ENCODE peak calls at places on chromosomes 16 and 17, in four cellular contexts. Z is mesendoderm, V is gastrocnemius medialis, X is iPS DF 6.9. W is an unnamed sample.

GRCh38 chr16:85945424-85945751 is 46.4 kb downstream of the IRF8 start:
- DNase-seq in Z (no peak), V (no peak), X (no peak), W (no peak)

GRCh38 chr16:12341423-12341822 is 364.9 kb downstream of the SNX29 start:
- DNase-seq in Z (peak; percentile 51), V (peak; percentile 66), X (no peak), W (no peak)

GRCh38 chr16:88383401-88384221 is 852 bp downstream of the ZNF469 start:
- DNase-seq in Z (no peak), V (peak; percentile 11), X (no peak), W (peak; percentile 73)

GRCh38 chr17:21042434-21043295 is at the start of gene USP22:
- DNase-seq in Z (peak; percentile 64), V (peak; percentile 98), X (peak; percentile 52), W (no peak)

GRCh38 chr16:10938321-10938720 is 3.9 kb downstream of the DEXI start:
- DNase-seq in Z (no peak), V (peak; percentile 73), X (no peak), W (no peak)

GRCh38 chr16:87465306-87465705 is 27.5 kb downstream of the ZCCHC14 start:
- DNase-seq in Z (no peak), V (peak; percentile 95), X (no peak), W (peak; percentile 92)

GRCh38 chr17:44820631-44821196 is 9.4 kb downstream of the GJC1 start:
- DNase-seq in Z (peak; percentile 25), V (no peak), X (no peak), W (no peak)

GRCh38 chr17:75241143-75241430 is 20.3 kb downstream of the GGA3 start:
- DNase-seq in Z (no peak), V (peak; percentile 37), X (no peak), W (no peak)

GRCh38 chr17:76683921-76684745 is 26.6 kb downstream of the MXRA7 start:
- DNase-seq in Z (no peak), V (no peak), X (no peak), W (no peak)
- H3K4me3 ChIP-seq in Z (no peak overlapping the region), V (no peak overlapping the region), X (no peak overlapping the region), W (no peak overlapping the region)

GRCh38 chr17:7383742-7384488 is 3.0 kb downstream of the TNK1 start:
- DNase-seq in Z (peak; percentile 80), V (no peak), X (no peak), W (no peak)

GRCh38 chr17:7382901-7383300 is 2.0 kb downstream of the TNK1 start:
- DNase-seq in Z (no peak), V (no peak), X (no peak), W (no peak)

GRCh38 chr17:7384489-7385081 is 3.7 kb downstream of the TNK1 start:
- DNase-seq in Z (peak; percentile 15), V (no peak), X (no peak), W (no peak)

GRCh38 chr17:7380855-7381683 is at the start of gene TNK1:
- DNase-seq in Z (peak; percentile 47), V (no peak), X (no peak), W (no peak)

DNA sequence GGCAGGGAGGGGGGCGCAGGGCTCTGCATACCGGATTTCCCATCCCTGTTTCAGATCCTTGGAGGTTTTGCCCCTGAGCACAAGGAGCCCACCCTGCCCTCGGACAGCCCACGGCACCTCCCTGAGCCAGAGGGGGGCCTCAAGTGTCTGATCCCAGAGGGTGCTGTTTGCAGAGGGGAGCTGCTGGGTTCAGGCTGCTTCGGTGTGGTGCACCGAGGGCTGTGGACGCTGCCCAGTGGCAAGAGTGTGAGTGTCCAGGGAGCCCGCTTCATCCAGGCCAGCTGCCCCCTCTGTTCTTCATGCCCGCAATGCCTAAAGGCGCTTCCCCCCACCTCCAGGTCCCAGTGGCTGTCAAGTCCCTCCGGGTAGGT is 2.5 kb downstream of the TNK1 start:
- DNase-seq in Z (no peak), V (no peak), X (no peak), W (no peak)
- H3K4me1 ChIP-seq in Z (peaks cover 2% of the 10 kb centered on the region), V (peaks cover 25% of the 10 kb centered on the region), X (peaks cover 8% of the 10 kb centered on the region), W (peaks cover 39% of the 10 kb centered on the region)

DNA sequence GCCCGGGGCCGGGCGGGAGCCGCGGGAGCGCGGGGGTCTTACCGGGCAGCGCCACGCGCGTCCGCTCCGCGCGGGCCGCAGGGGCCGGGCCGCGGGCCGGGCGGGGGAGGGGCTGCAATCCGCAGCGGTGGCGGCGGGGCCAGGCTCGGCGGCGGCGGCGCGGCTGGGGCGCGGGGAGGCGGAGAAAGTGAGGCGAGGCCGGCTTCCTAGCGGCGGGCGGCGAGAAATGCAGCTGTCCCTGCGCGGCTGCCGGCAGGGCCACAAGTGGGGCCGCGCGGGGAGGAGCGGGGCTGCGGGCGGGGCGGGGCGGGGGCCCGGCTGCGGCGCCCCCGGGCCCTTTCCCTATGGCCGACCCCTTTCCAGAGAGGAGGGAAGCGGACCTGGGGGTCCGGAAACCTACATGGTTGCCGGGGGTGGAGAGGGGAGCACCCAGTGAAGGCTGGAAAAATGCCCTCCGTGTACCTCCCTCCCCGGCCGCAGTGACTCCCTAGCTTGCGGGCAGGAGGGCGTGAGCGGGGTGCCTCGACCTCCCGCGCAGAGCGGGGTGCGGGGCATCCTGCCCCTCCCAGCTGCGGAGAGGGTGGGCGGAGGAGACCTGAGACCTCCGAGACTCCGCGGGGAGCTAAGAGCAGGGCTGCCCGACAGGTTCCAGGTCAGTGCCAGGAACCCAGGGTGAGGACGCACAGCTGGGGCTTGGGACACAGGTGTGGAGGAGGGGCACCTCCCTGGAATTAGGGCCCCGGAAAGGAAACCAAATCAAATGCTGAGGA is at the start of gene CUEDC1:
- DNase-seq in Z (peak; percentile 67), V (peak; percentile 79), X (no peak), W (peak; percentile 68)
- H3K4me3 ChIP-seq in Z (peak within 1 kb of the TSS; percentile 37), V (peak within 1 kb of the TSS; percentile 70), X (peak within 1 kb of the TSS; percentile 53), W (peak within 1 kb of the TSS; percentile 88)

GRCh38 chr17:63837962-63838585 is 4.4 kb downstream of the SMARCD2 start:
- DNase-seq in Z (no peak), V (peak; percentile 43), X (no peak), W (peak; percentile 72)
- H3K4me1 ChIP-seq in Z (peaks cover 10% of the 10 kb centered on the region), V (peaks cover 57% of the 10 kb centered on the region), X (peaks cover 5% of the 10 kb centered on the region), W (peaks cover 44% of the 10 kb centered on the region)

GRCh38 chr17:50690887-50691549 is 16.7 kb downstream of the ANKRD40 start:
- DNase-seq in Z (no peak), V (no peak), X (no peak), W (no peak)
- H3K4me3 ChIP-seq in Z (no peak overlapping the region), V (no peak overlapping the region), X (no peak overlapping the region), W (no peak overlapping the region)

GRCh38 chr16:8908779-8909468 is 26.8 kb downstream of the LITAFD start:
- DNase-seq in Z (no peak), V (peak; percentile 30), X (no peak), W (no peak)

GRCh38 chr16:8907096-8907495 is 24.9 kb downstream of the LITAFD start:
- DNase-seq in Z (no peak), V (no peak), X (no peak), W (no peak)

GRCh38 chr16:8904018-8904430 is 21.9 kb downstream of the LITAFD start:
- DNase-seq in Z (no peak), V (peak; percentile 87), X (no peak), W (no peak)

GRCh38 chr16:8905168-8905762 is 23.1 kb downstream of the LITAFD start:
- DNase-seq in Z (peak; percentile 70), V (no peak), X (no peak), W (no peak)

GRCh38 chr16:8905795-8906591 is 23.8 kb downstream of the LITAFD start:
- DNase-seq in Z (peak; percentile 64), V (no peak), X (no peak), W (no peak)
- H3K4me1 ChIP-seq in Z (peaks cover 6% of the 10 kb centered on the region), V (no peaks in the 10 kb centered on the region), X (no peaks in the 10 kb centered on the region), W (no peaks in the 10 kb centered on the region)

DNA sequence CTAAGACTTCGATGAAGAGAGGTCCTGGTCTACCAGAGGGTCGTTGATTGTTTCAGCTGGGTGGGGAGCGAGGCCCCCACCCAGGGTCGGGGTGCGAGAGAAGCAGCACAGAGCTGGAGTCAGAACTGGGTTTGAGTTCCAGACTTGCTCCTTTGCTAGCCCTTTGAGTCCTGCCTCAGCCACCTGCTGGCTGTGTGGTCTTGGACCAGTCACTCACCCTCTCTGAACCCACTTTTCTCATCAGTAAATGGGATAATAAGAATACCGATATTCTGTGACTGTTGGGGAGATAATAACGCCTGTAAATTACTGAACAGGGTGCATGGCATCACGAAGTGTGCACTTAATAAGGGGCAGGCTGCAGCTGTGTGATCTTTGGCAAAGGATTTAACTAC is 427 bp upstream of the MMP28 start:
- DNase-seq in Z (no peak), V (no peak), X (no peak), W (no peak)
- H3K4me3 ChIP-seq in Z (no peak overlapping the region), V (peak overlapping the region; percentile 55), X (peak overlapping the region; percentile 61), W (peak overlapping the region; percentile 77)